ENCODE peak calls at places on chromosomes 1 and 21, in five cellular contexts. One of them, this sample, is unnamed.

GRCh38 chr1:62407398-62408009 is 29.3 kb upstream of the USP1 start:
- DNase-seq in transverse colon: no peak
- DNase-seq in breast epithelium: no peak
- DNase-seq in heart left ventricle: no peak
- DNase-seq in ovary: no peak
- DNase-seq in this sample: no peak

GRCh38 chr1:51693420-51694144 is 76.7 kb downstream of the OSBPL9 start:
- DNase-seq in ovary: no peak
- DNase-seq in transverse colon: no peak
- DNase-seq in heart left ventricle: no peak
- DNase-seq in breast epithelium: no peak
- DNase-seq in this sample: no peak

GRCh38 chr21:38126677-38127271 is 130.0 kb upstream of the KCNJ15 start:
- DNase-seq in heart left ventricle: peak; percentile 56
- DNase-seq in transverse colon: peak; percentile 45
- DNase-seq in ovary: no peak
- DNase-seq in breast epithelium: no peak
- DNase-seq in this sample: peak; percentile 65

GRCh38 chr1:151720974-151721787 is at the start of gene RIIAD1:
- DNase-seq in heart left ventricle: peak; percentile 74
- DNase-seq in breast epithelium: no peak
- DNase-seq in ovary: peak; percentile 58
- DNase-seq in transverse colon: no peak
- DNase-seq in this sample: no peak

GRCh38 chr1:6544831-6545230 is 9.5 kb downstream of the NOL9 start:
- DNase-seq in transverse colon: no peak
- DNase-seq in ovary: no peak
- DNase-seq in heart left ventricle: no peak
- DNase-seq in breast epithelium: no peak
- DNase-seq in this sample: no peak

GRCh38 chr1:31689821-31690220 is 14.0 kb downstream of the COL16A1 start:
- DNase-seq in ovary: no peak
- DNase-seq in transverse colon: no peak
- DNase-seq in heart left ventricle: no peak
- DNase-seq in breast epithelium: no peak
- DNase-seq in this sample: no peak

GRCh38 chr1:235595079-235595478 is 54.5 kb downstream of the GNG4 start:
- DNase-seq in transverse colon: no peak
- DNase-seq in breast epithelium: no peak
- DNase-seq in ovary: no peak
- DNase-seq in heart left ventricle: no peak
- DNase-seq in this sample: no peak

GRCh38 chr1:168266644-168267186 is 14.0 kb upstream of the TBX19 start:
- DNase-seq in ovary: no peak
- DNase-seq in heart left ventricle: no peak
- DNase-seq in transverse colon: no peak
- DNase-seq in breast epithelium: no peak
- DNase-seq in this sample: no peak

GRCh38 chr1:201459775-201460174 is 9.2 kb downstream of the PHLDA3 start:
- DNase-seq in breast epithelium: no peak
- DNase-seq in heart left ventricle: no peak
- DNase-seq in transverse colon: no peak
- DNase-seq in ovary: no peak
- DNase-seq in this sample: no peak

GRCh38 chr1:77945345-77945744 is 33.5 kb downstream of the FUBP1 start:
- DNase-seq in transverse colon: no peak
- DNase-seq in ovary: no peak
- DNase-seq in breast epithelium: no peak
- DNase-seq in heart left ventricle: no peak
- DNase-seq in this sample: no peak

GRCh38 chr21:46011267-46011967 is 29.8 kb downstream of the COL6A1 start:
- DNase-seq in transverse colon: no peak
- DNase-seq in breast epithelium: peak; percentile 24
- DNase-seq in ovary: peak; percentile 30
- DNase-seq in heart left ventricle: no peak
- DNase-seq in this sample: peak; percentile 4

GRCh38 chr21:42118901-42119300 is 47.8 kb downstream of the UMODL1 start:
- DNase-seq in ovary: no peak
- DNase-seq in breast epithelium: no peak
- DNase-seq in transverse colon: peak; percentile 26
- DNase-seq in heart left ventricle: peak; percentile 55
- DNase-seq in this sample: no peak

GRCh38 chr1:32892368-32893197 is 6.3 kb downstream of the HPCA start:
- DNase-seq in transverse colon: peak; percentile 69
- DNase-seq in heart left ventricle: no peak
- DNase-seq in breast epithelium: no peak
- DNase-seq in ovary: peak; percentile 59
- DNase-seq in this sample: no peak

GRCh38 chr1:91529856-91530255 is 29.2 kb downstream of the CDC7 start:
- DNase-seq in transverse colon: no peak
- DNase-seq in ovary: no peak
- DNase-seq in breast epithelium: no peak
- DNase-seq in heart left ventricle: no peak
- DNase-seq in this sample: peak; percentile 37

GRCh38 chr1:8133657-8134430 is 107.7 kb upstream of the ERRFI1 start:
- DNase-seq in breast epithelium: no peak
- DNase-seq in ovary: peak; percentile 87
- DNase-seq in heart left ventricle: no peak
- DNase-seq in transverse colon: peak; percentile 63
- DNase-seq in this sample: peak; percentile 57

GRCh38 chr1:170678196-170678595 is 14.3 kb downstream of the PRRX1 start:
- DNase-seq in heart left ventricle: no peak
- DNase-seq in breast epithelium: no peak
- DNase-seq in ovary: no peak
- DNase-seq in transverse colon: no peak
- DNase-seq in this sample: no peak

GRCh38 chr1:220876511-220877347 is 2.5 kb upstream of the HLX start:
- DNase-seq in heart left ventricle: peak; percentile 71
- DNase-seq in breast epithelium: no peak
- DNase-seq in transverse colon: no peak
- DNase-seq in ovary: no peak
- DNase-seq in this sample: peak; percentile 52
- TF ChIP-seq POLR2A in heart left ventricle: no peak
- TF ChIP-seq POLR2A in breast epithelium: no peak
- TF ChIP-seq POLR2A in transverse colon: peak; percentile 18
- TF ChIP-seq POLR2A in ovary: no peak
- TF ChIP-seq POLR2A in this sample: no peak

GRCh38 chr1:39170731-39171375 is 33.6 kb upstream of the MACF1 start:
- DNase-seq in breast epithelium: no peak
- DNase-seq in transverse colon: no peak
- DNase-seq in heart left ventricle: no peak
- DNase-seq in ovary: no peak
- DNase-seq in this sample: no peak
- H3K4me3 ChIP-seq in breast epithelium: no peak overlapping the region
- H3K4me3 ChIP-seq in transverse colon: no peak overlapping the region
- H3K4me3 ChIP-seq in heart left ventricle: no peak overlapping the region
- H3K4me3 ChIP-seq in ovary: no peak overlapping the region
- H3K4me3 ChIP-seq in this sample: no peak overlapping the region

GRCh38 chr21:34620084-34620665 is 5.3 kb upstream of the RCAN1 start:
- DNase-seq in heart left ventricle: no peak
- DNase-seq in ovary: no peak
- DNase-seq in transverse colon: no peak
- DNase-seq in breast epithelium: no peak
- DNase-seq in this sample: no peak

GRCh38 chr21:34614443-34614692 is 545 bp downstream of the RCAN1 start:
- DNase-seq in ovary: peak; percentile 29
- DNase-seq in breast epithelium: no peak
- DNase-seq in heart left ventricle: no peak
- DNase-seq in transverse colon: no peak
- DNase-seq in this sample: no peak

GRCh38 chr21:34615487-34615814 is 538 bp upstream of the RCAN1 start:
- DNase-seq in transverse colon: no peak
- DNase-seq in heart left ventricle: no peak
- DNase-seq in breast epithelium: no peak
- DNase-seq in ovary: no peak
- DNase-seq in this sample: no peak

GRCh38 chr21:34614693-34615486 is at the start of gene RCAN1:
- DNase-seq in heart left ventricle: peak; percentile 92
- DNase-seq in ovary: peak; percentile 84
- DNase-seq in breast epithelium: peak; percentile 85
- DNase-seq in transverse colon: peak; percentile 93
- DNase-seq in this sample: peak; percentile 93

DNA sequence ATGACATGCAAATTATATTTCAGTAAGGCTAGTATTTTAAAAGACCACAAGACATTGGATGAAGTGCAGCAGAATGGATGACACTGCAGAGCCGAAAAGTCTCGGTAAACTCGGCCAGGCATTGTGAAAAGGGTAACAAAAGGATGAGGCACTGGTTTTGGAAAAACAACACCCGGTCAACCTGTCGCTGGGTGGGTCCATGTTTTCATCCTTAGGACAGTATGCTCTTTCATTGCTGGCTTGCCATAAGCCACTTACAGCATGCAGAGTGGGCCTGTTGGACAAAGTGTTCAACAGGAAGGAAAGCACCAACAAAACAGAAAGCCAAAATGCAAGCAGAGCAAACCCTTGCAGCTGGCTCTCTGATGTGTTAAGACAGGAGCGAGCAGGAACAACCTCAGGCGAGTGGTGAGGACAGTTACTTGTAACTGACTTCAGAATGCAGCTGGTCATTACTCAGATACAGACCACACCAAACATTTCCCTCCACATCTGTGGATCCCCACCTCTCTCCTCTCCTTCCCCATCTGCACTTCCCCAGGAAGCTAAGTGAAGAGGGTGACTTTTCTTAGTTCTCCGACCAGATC is 2.9 kb upstream of the RCAN1 start:
- DNase-seq in ovary: no peak
- DNase-seq in breast epithelium: no peak
- DNase-seq in transverse colon: no peak
- DNase-seq in heart left ventricle: no peak
- DNase-seq in this sample: peak; percentile 50
- H3K36me3 ChIP-seq in ovary: no peaks in the 10 kb centered on the region
- H3K36me3 ChIP-seq in breast epithelium: no peaks in the 10 kb centered on the region
- H3K36me3 ChIP-seq in transverse colon: no peaks in the 10 kb centered on the region
- H3K36me3 ChIP-seq in heart left ventricle: no peaks in the 10 kb centered on the region
- H3K36me3 ChIP-seq in this sample: no peaks in the 10 kb centered on the region

GRCh38 chr1:172778461-172779455 is 119.9 kb downstream of the FASLG start:
- DNase-seq in heart left ventricle: no peak
- DNase-seq in ovary: no peak
- DNase-seq in breast epithelium: no peak
- DNase-seq in transverse colon: no peak
- DNase-seq in this sample: peak; percentile 10

GRCh38 chr1:172775598-172776570 is 117.0 kb downstream of the FASLG start:
- DNase-seq in heart left ventricle: no peak
- DNase-seq in breast epithelium: no peak
- DNase-seq in ovary: no peak
- DNase-seq in transverse colon: no peak
- DNase-seq in this sample: no peak

GRCh38 chr1:172777767-172778166 is 118.9 kb downstream of the FASLG start:
- DNase-seq in transverse colon: no peak
- DNase-seq in ovary: no peak
- DNase-seq in heart left ventricle: no peak
- DNase-seq in breast epithelium: no peak
- DNase-seq in this sample: no peak

GRCh38 chr1:172781513-172782140 is 122.7 kb downstream of the FASLG start:
- DNase-seq in breast epithelium: no peak
- DNase-seq in transverse colon: no peak
- DNase-seq in heart left ventricle: no peak
- DNase-seq in ovary: no peak
- DNase-seq in this sample: no peak

DNA sequence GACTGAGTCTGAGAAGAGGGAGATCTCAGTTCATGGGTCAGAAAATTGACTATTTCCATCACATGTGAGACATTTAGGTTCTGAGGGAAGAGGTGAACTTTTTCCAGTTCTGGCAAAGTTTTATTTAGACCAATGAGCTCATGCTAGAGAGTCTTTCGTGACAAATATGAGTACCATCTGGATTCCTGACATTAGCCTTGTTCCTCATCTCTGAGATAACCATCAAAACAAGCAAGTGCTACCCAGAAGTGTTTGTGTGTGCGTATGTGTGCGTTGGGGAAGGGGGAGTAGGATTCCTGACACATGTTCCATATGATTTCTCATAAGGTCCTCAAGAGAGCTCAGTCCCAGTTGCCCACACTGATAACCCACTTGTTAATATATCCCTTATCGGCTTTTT is 120.6 kb downstream of the FASLG start:
- DNase-seq in transverse colon: no peak
- DNase-seq in breast epithelium: no peak
- DNase-seq in ovary: no peak
- DNase-seq in heart left ventricle: no peak
- DNase-seq in this sample: no peak
- TF ChIP-seq POLR2A in transverse colon: no peak
- TF ChIP-seq POLR2A in breast epithelium: no peak
- TF ChIP-seq POLR2A in ovary: no peak
- TF ChIP-seq POLR2A in heart left ventricle: no peak
- TF ChIP-seq POLR2A in this sample: no peak

DNA sequence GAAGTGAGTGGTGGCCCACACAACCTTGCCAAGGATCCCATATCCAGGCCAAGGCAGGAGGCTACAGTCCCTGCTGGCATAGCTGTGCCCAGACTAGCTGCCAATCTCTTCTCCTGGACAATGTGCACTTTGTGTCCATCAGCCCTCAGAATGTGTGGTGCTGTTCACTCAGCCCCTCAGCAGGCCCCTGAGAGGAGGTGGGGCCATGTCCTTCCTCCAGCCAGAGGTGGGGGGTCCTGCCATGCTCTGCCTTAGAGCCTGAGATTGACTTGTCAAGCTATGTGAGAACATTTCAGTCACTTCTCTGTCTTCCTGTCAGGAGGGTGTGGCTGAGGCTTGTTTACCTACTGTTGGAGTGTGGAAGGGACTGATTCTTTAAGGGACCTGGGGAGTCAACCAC is 1.4 kb downstream of the NCF2 start:
- DNase-seq in ovary: no peak
- DNase-seq in breast epithelium: no peak
- DNase-seq in transverse colon: peak; percentile 39
- DNase-seq in heart left ventricle: no peak
- DNase-seq in this sample: no peak
- H3K4me3 ChIP-seq in ovary: no peak overlapping the region
- H3K4me3 ChIP-seq in breast epithelium: no peak overlapping the region
- H3K4me3 ChIP-seq in transverse colon: peak overlapping the region; percentile 12
- H3K4me3 ChIP-seq in heart left ventricle: peak overlapping the region; percentile 32
- H3K4me3 ChIP-seq in this sample: peak overlapping the region; percentile 38

GRCh38 chr1:226384040-226384439 is 23.9 kb downstream of the PARP1 start:
- DNase-seq in transverse colon: no peak
- DNase-seq in ovary: no peak
- DNase-seq in heart left ventricle: no peak
- DNase-seq in breast epithelium: no peak
- DNase-seq in this sample: no peak
- H3K36me3 ChIP-seq in transverse colon: peaks cover 70% of the 10 kb centered on the region
- H3K36me3 ChIP-seq in ovary: no peaks in the 10 kb centered on the region
- H3K36me3 ChIP-seq in heart left ventricle: peaks cover 69% of the 10 kb centered on the region
- H3K36me3 ChIP-seq in breast epithelium: peaks cover 18% of the 10 kb centered on the region
- H3K36me3 ChIP-seq in this sample: no peaks in the 10 kb centered on the region

GRCh38 chr1:207101720-207102119 is 2.3 kb upstream of the C4BPA start:
- DNase-seq in ovary: no peak
- DNase-seq in transverse colon: no peak
- DNase-seq in breast epithelium: no peak
- DNase-seq in heart left ventricle: no peak
- DNase-seq in this sample: no peak
- TF ChIP-seq POLR2A in ovary: no peak
- TF ChIP-seq POLR2A in transverse colon: no peak
- TF ChIP-seq POLR2A in breast epithelium: no peak
- TF ChIP-seq POLR2A in heart left ventricle: no peak
- TF ChIP-seq POLR2A in this sample: no peak

GRCh38 chr1:38788285-38788684 is 71.3 kb downstream of the RRAGC start:
- DNase-seq in heart left ventricle: no peak
- DNase-seq in breast epithelium: no peak
- DNase-seq in ovary: no peak
- DNase-seq in transverse colon: no peak
- DNase-seq in this sample: no peak
- H3K4me3 ChIP-seq in heart left ventricle: no peak overlapping the region
- H3K4me3 ChIP-seq in breast epithelium: no peak overlapping the region
- H3K4me3 ChIP-seq in ovary: no peak overlapping the region
- H3K4me3 ChIP-seq in transverse colon: no peak overlapping the region
- H3K4me3 ChIP-seq in this sample: no peak overlapping the region

This sample was measured in adrenal gland.